ENCODE peak calls at places on chromosomes 13 and 19, in six cellular contexts. V is cardiac muscle cell, D is heart left ventricle, P is RWPE2, U is adrenal gland, Y is ovary. B is an unnamed sample.

GRCh38 chr13:113796211-113796875 is 37.3 kb downstream of the TMEM255B start:
- DNase-seq in Y (no peak), D (no peak), P (no peak), V (no peak), U (no peak), B (no peak)

GRCh38 chr13:40164137-40164536 is 502.3 kb downstream of the FOXO1 start:
- DNase-seq in Y (no peak), V (no peak), D (no peak), P (no peak), U (no peak), B (no peak)

GRCh38 chr13:93603043-93603442 is 376.4 kb downstream of the GPC6 start:
- DNase-seq in P (peak; percentile 51), Y (no peak), V (peak; percentile 90), D (no peak), U (no peak), B (no peak)

GRCh38 chr13:113427562-113428468 is 25.5 kb downstream of the ADPRHL1 start:
- DNase-seq in Y (peak; percentile 12), P (no peak), U (no peak), V (peak; percentile 29), D (no peak), B (no peak)

GRCh38 chr19:33510728-33511255 is 10.8 kb downstream of the PEPD start:
- DNase-seq in Y (no peak), D (no peak), U (no peak), P (no peak), V (no peak), B (no peak)

GRCh38 chr19:23070353-23070781 is 46.5 kb upstream of the ZNF730 start:
- DNase-seq in U (peak; percentile 53), D (peak; percentile 34), Y (peak; percentile 52), V (peak; percentile 60), P (no peak), B (peak; percentile 29)

GRCh38 chr19:38046254-38047047 is 139.4 kb downstream of the SIPA1L3 start:
- DNase-seq in D (no peak), P (no peak), V (no peak), U (no peak), Y (no peak), B (no peak)

GRCh38 chr19:1491114-1491848 is at the start of gene REEP6:
- DNase-seq in U (no peak), Y (peak; percentile 59), P (no peak), D (no peak), V (no peak), B (no peak)

GRCh38 chr19:10881403-10882107 is 10.2 kb downstream of the CARM1 start:
- DNase-seq in D (no peak), V (no peak), Y (no peak), U (no peak), P (no peak), B (no peak)

GRCh38 chr19:1173160-1173844 is 766 bp downstream of the SBNO2 start:
- DNase-seq in D (no peak), P (peak; percentile 65), V (no peak), Y (peak; percentile 60), U (peak; percentile 71), B (no peak)

GRCh38 chr19:8194528-8195275 is 14.5 kb upstream of the CERS4 start:
- DNase-seq in Y (no peak), U (no peak), P (no peak), V (peak; percentile 33), D (peak; percentile 23), B (no peak)

GRCh38 chr19:16537111-16537510 is 5.1 kb downstream of the CHERP start:
- DNase-seq in U (no peak), D (no peak), P (peak; percentile 50), Y (no peak), V (no peak), B (no peak)

GRCh38 chr13:44523176-44524017 is 52.7 kb downstream of the TSC22D1 start:
- DNase-seq in V (peak; percentile 63), P (no peak), Y (no peak), D (no peak), U (no peak), B (no peak)

GRCh38 chr19:31436121-31436776 is 87.0 kb upstream of the TSHZ3 start:
- DNase-seq in Y (no peak), V (peak; percentile 48), P (no peak), U (no peak), D (no peak), B (no peak)

GRCh38 chr19:11931051-11931450 is 6.1 kb downstream of the ZNF700 start:
- DNase-seq in D (no peak), Y (no peak), U (no peak), V (no peak), P (no peak), B (no peak)

GRCh38 chr13:32409561-32410440 is 18.1 kb downstream of the N4BP2L1 start:
- DNase-seq in Y (peak; percentile 76), D (peak; percentile 39), U (no peak), P (no peak), V (peak; percentile 91), B (no peak)

GRCh38 chr19:33226550-33227241 is 1.0 kb upstream of the SLC7A10 start:
- DNase-seq in Y (no peak), P (no peak), U (no peak), V (peak; percentile 94), D (no peak), B (no peak)

GRCh38 chr13:112844411-112844810 is 124.6 kb upstream of the MCF2L start:
- DNase-seq in V (no peak), U (no peak), P (no peak), Y (no peak), D (no peak), B (no peak)

GRCh38 chr13:68927387-68928026 is 1180.1 kb upstream of the ATXN8OS start:
- DNase-seq in P (no peak), Y (no peak), D (no peak), U (peak; percentile 55), V (no peak), B (peak; percentile 67)

GRCh38 chr19:48997972-48998371 is 4.3 kb downstream of the RUVBL2 start:
- DNase-seq in P (no peak), V (peak; percentile 63), U (no peak), Y (no peak), D (no peak), B (no peak)

GRCh38 chr19:1475751-1476437 is 3.1 kb downstream of the C19orf25 start:
- DNase-seq in V (no peak), P (no peak), Y (no peak), U (no peak), D (no peak), B (no peak)

GRCh38 chr19:17765069-17765618 is 13.9 kb downstream of the FCHO1 start:
- DNase-seq in D (peak; percentile 60), P (no peak), Y (no peak), V (no peak), U (peak; percentile 66), B (no peak)

GRCh38 chr19:55674459-55674840 is 576 bp upstream of the EPN1 start:
- DNase-seq in Y (no peak), D (no peak), P (no peak), V (no peak), U (no peak), B (no peak)

GRCh38 chr19:55673465-55673864 is 1.6 kb upstream of the EPN1 start:
- DNase-seq in Y (no peak), V (no peak), U (no peak), P (no peak), D (no peak), B (no peak)

GRCh38 chr19:55674841-55675660 is at the start of gene EPN1:
- DNase-seq in P (peak; percentile 97), V (peak; percentile 98), Y (peak; percentile 97), U (peak; percentile 98), D (peak; percentile 98), B (peak; percentile 78)

GRCh38 chr19:55672418-55672817 is 2.6 kb upstream of the EPN1 start:
- DNase-seq in U (no peak), Y (no peak), D (no peak), V (peak; percentile 50), P (no peak), B (no peak)

GRCh38 chr19:55673889-55674288 is 1.1 kb upstream of the EPN1 start:
- DNase-seq in U (no peak), P (no peak), Y (no peak), V (no peak), D (no peak), B (no peak)
- H3K4me1 ChIP-seq in U (peaks cover 44% of the 10 kb centered on the region), P (peaks cover 13% of the 10 kb centered on the region), Y (peaks cover 9% of the 10 kb centered on the region), V (peaks cover 13% of the 10 kb centered on the region), D (peaks cover 21% of the 10 kb centered on the region), B (no peaks in the 10 kb centered on the region)

DNA sequence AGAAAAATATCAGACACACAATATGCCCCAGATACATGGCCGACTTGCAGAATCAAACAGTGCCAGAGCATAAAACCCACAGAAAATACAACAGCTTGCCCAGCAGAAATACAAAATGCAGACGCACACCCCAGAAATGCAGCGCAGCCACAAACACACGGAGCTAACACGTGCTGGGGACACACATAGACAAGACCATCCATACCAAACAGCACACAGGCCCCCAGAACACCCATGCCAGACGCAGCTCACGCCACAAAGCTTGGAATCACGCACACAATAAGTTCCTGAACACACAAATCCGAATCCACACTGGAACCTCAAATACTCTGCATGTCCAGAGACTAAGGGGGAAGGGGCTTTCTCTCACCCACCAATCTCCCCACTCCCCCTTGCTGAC is 17.1 kb downstream of the CCDC97 start:
- DNase-seq in Y (no peak), V (no peak), P (no peak), U (no peak), D (no peak), B (no peak)
- H3K27ac ChIP-seq in Y (no peak overlapping the region), V (no peak overlapping the region), P (peak overlapping the region; percentile 91), U (peak overlapping the region; percentile 89), D (peak overlapping the region; percentile 90), B (no peak overlapping the region)

GRCh38 chr13:51423766-51424165 is 29.1 kb downstream of the INTS6 start:
- DNase-seq in V (no peak), Y (no peak), D (no peak), P (no peak), U (no peak), B (no peak)
- H3K4me1 ChIP-seq in V (no peaks in the 10 kb centered on the region), Y (no peaks in the 10 kb centered on the region), D (no peaks in the 10 kb centered on the region), P (peaks cover 22% of the 10 kb centered on the region), U (peaks cover 70% of the 10 kb centered on the region), B (peaks cover 1% of the 10 kb centered on the region)

GRCh38 chr13:77331421-77331820 is 4.5 kb upstream of the MYCBP2 start:
- DNase-seq in P (no peak), V (no peak), D (no peak), Y (no peak), U (no peak), B (no peak)
- H3K27ac ChIP-seq in P (no peak overlapping the region), V (no peak overlapping the region), D (no peak overlapping the region), Y (no peak overlapping the region), U (no peak overlapping the region), B (no peak overlapping the region)

GRCh38 chr19:51295382-51296126 is 15.9 kb upstream of the IGLON5 start:
- DNase-seq in P (no peak), Y (no peak), V (no peak), U (no peak), D (no peak), B (no peak)
- H3K4me1 ChIP-seq in P (no peaks in the 10 kb centered on the region), Y (no peaks in the 10 kb centered on the region), V (no peaks in the 10 kb centered on the region), U (no peaks in the 10 kb centered on the region), D (no peaks in the 10 kb centered on the region), B (peaks cover 12% of the 10 kb centered on the region)

GRCh38 chr13:51244637-51245405 is 22.6 kb downstream of the FAM124A start:
- DNase-seq in V (no peak), D (no peak), U (no peak), P (no peak), Y (no peak), B (no peak)

GRCh38 chr13:51243832-51244231 is 21.6 kb downstream of the FAM124A start:
- DNase-seq in D (no peak), V (no peak), P (no peak), U (no peak), Y (no peak), B (peak; percentile 86)

GRCh38 chr13:51240888-51241475 is 18.8 kb downstream of the FAM124A start:
- DNase-seq in P (no peak), D (no peak), V (peak; percentile 51), U (no peak), Y (no peak), B (no peak)

GRCh38 chr13:51241720-51242119 is 19.5 kb downstream of the FAM124A start:
- DNase-seq in U (peak; percentile 80), D (no peak), Y (no peak), V (peak; percentile 90), P (no peak), B (no peak)

GRCh38 chr13:51243227-51243626 is 21.0 kb downstream of the FAM124A start:
- DNase-seq in P (no peak), V (no peak), U (no peak), D (no peak), Y (no peak), B (no peak)
- H3K27ac ChIP-seq in P (no peak overlapping the region), V (no peak overlapping the region), U (no peak overlapping the region), D (no peak overlapping the region), Y (no peak overlapping the region), B (no peak overlapping the region)

B was measured in iPS DF 6.9.